ENCODE peak calls at places on chromosomes 4 and X, in ten cellular contexts. D is GM13976, O is fibroblast of pulmonary artery, M is MCF 10A, F is RWPE1, G is AG09319, W is AG10803, B is neural progenitor cell, T is astrocyte of the spinal cord, Q is OCI-LY7. E is an unnamed sample.

GRCh38 chr4:141807501-141807900 is 171.1 kb downstream of the IL15 start:
- DNase-seq in D (no peak), W (no peak), T (no peak), Q (no peak), G (no peak), M (peak), B (no peak), O (no peak), F (peak), E (no peak)

GRCh38 chr4:150119492-150119891 is 41.2 kb downstream of the DCLK2 start:
- DNase-seq in D (no peak), G (no peak), Q (no peak), T (peak), O (peak), F (peak), M (no peak), W (peak), B (no peak), E (no peak)

GRCh38 chrX:153495362-153495751 is 577 bp downstream of the BGN start:
- DNase-seq in O (peak), F (no peak), T (peak), G (no peak), W (no peak), D (no peak), B (no peak), M (peak), Q (no peak), E (no peak)

GRCh38 chrX:69079278-69079677 is 86.0 kb downstream of the PJA1 start:
- DNase-seq in T (no peak), O (no peak), B (no peak), W (no peak), G (no peak), Q (no peak), D (no peak), M (no peak), F (no peak), E (no peak)

GRCh38 chr4:101835121-101835904 is 44.8 kb downstream of the BANK1 start:
- DNase-seq in T (peak), W (peak), F (peak), Q (no peak), D (no peak), B (no peak), O (peak), M (peak), G (no peak), E (no peak)

GRCh38 chrX:151180400-151180799 is 4.0 kb downstream of the GPR50 start:
- DNase-seq in Q (no peak), B (no peak), F (no peak), M (no peak), W (no peak), T (no peak), D (no peak), G (no peak), O (no peak), E (no peak)

GRCh38 chr4:55545133-55545532 is 1.6 kb downstream of the CLOCK start:
- DNase-seq in B (peak), W (no peak), Q (no peak), G (no peak), D (no peak), O (peak), M (peak), T (peak), F (no peak), E (no peak)

GRCh38 chr4:144582975-144583374 is 63.0 kb upstream of the HHIP start:
- DNase-seq in B (no peak), G (no peak), T (peak), M (peak), Q (no peak), F (no peak), D (no peak), O (no peak), W (no peak), E (no peak)

GRCh38 chr4:52780206-52780605 is 29.0 kb upstream of the ERVMER34-1 start:
- DNase-seq in B (no peak), Q (no peak), D (no peak), M (peak), O (peak), F (no peak), T (peak), G (peak), W (peak), E (no peak)

GRCh38 chr4:4990857-4991540 is 28.3 kb downstream of the CYTL1 start:
- DNase-seq in W (peak), B (no peak), G (peak), T (peak), M (peak), F (peak), Q (no peak), D (no peak), O (peak), E (no peak)

GRCh38 chrX:103063918-103064434 is at the start of gene BEX1:
- DNase-seq in M (no peak), B (peak), T (peak), Q (no peak), D (no peak), G (no peak), W (peak), O (peak), F (peak), E (no peak)

GRCh38 chr4:140254656-140255299 is 100.8 kb upstream of the MAML3 start:
- DNase-seq in F (no peak), Q (no peak), D (no peak), M (no peak), T (no peak), G (no peak), W (peak), B (no peak), O (no peak), E (no peak)
- TF ChIP-seq CTCF in F (no peak), Q (no peak), D (no peak), M (no peak), T (no peak), G (no peak), W (no peak), B (no peak), O (no peak), E (no peak)

DNA sequence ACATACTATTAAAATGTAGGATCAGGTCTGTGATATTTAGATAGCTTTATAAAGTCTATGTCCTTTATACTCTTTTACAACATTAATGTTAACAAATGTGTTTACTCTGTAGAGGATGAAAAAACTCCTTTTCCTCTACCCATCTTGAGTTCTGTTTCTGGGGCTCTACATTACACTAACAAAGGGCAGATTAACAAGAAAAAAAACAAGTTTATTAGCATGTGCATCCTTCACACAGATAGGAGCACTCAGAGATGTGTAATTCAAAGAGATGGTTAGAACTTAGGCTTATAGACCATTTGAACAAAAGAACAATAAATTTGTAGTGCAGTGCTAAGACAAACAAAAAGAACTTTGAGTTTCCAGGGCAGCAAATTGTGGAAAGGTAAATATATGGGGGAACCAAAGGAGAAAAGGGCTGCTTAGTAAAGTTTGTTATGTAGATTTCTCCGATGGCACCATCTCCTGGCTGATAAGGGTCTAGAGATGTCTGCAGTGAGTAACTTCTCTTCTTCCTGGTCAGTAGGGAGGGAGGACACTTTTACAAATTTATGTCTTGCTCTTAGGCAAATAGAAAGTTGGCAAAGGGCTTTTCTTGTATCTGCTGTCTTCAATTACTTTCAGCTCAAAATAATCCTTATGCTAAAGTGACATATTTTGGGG is 1249.9 kb upstream of the TENM3 start:
- DNase-seq in T (no peak), Q (peak), F (no peak), M (no peak), B (no peak), G (no peak), D (no peak), O (no peak), W (no peak), E (no peak)
- TF ChIP-seq CTCF in T (no peak), Q (peak), F (no peak), M (no peak), B (no peak), G (no peak), D (no peak), O (no peak), W (no peak), E (no peak)

GRCh38 chr4:79044260-79044659 is 105.0 kb upstream of the PAQR3 start:
- DNase-seq in W (no peak), F (no peak), O (no peak), M (no peak), D (no peak), G (no peak), T (no peak), Q (no peak), B (no peak), E (no peak)

GRCh38 chr4:79046191-79046590 is 107.0 kb upstream of the PAQR3 start:
- DNase-seq in W (no peak), O (no peak), G (no peak), B (no peak), T (no peak), F (no peak), M (no peak), D (no peak), Q (no peak), E (no peak)

DNA sequence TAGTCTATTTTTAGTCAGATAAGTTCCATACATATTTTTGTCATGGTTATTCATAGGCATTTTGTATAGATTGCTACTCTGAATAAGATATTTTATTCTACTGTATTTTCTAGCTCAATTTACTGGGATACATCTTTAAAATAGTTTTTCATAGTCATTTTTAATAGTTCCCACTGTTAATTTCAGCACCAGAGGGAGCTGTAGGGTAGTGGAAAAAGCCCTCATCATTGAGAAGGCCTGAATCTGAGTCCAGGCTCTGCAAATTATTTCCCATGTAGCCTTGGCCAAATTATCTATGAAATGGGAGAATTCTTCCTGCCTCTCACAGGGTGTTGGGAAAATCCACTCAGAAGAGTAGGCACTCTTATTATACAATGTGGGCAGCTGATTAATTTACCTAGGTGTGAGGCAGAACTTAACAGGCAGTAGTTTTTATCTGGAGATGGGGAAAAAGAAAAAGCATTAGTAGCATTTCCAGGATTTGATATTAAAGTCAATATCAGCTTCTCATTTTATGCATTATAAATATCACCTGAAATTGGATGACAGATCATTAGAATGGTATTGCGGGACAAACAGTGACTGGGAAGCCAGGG is 102.9 kb upstream of the PAQR3 start:
- DNase-seq in O (peak), D (peak), B (peak), G (no peak), T (peak), W (peak), F (peak), Q (peak), M (peak), E (no peak)
- TF ChIP-seq CTCF in O (peak), D (peak), B (peak), G (peak), T (peak), W (peak), F (peak), Q (peak), M (peak), E (peak)

DNA sequence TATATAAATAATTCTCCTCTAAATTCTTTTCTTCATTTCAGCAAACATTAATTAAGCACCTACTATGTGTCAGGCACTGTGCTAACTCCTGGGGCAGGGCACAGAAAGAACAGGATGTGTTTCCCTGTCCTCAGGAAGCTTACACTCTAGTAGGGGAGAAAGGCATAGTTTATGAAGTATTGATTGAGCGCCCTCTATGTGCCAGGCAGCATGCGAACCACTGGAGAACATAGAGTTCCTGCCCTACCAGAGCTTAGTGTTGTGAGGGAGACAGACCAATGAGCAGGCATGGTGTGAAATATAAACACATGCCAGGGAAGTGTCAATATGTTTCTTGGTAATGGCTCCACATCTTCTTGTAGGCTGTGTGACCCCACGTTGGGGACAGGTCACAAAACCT is 3.7 kb downstream of the ADGRG4 start:
- DNase-seq in Q (no peak), O (no peak), T (no peak), W (no peak), D (no peak), M (no peak), B (no peak), F (no peak), G (no peak), E (no peak)
- TF ChIP-seq CTCF in Q (peak), O (no peak), T (no peak), W (no peak), D (no peak), M (no peak), B (no peak), F (no peak), G (no peak), E (no peak)

GRCh38 chrX:23908219-23909003 is 605 bp downstream of the CXorf58 start:
- DNase-seq in Q (peak), T (no peak), O (no peak), F (no peak), W (no peak), B (no peak), D (no peak), G (no peak), M (no peak), E (no peak)
- TF ChIP-seq CTCF in Q (peak), T (peak), O (peak), F (peak), W (peak), B (peak), D (peak), G (peak), M (no peak), E (no peak)

GRCh38 chrX:78199851-78200250 is 60.4 kb upstream of the TAF9B start:
- DNase-seq in B (peak), M (peak), O (peak), G (no peak), Q (peak), F (peak), W (peak), T (peak), D (peak), E (peak)
- TF ChIP-seq CTCF in B (peak), M (peak), O (peak), G (peak), Q (peak), F (no peak), W (peak), T (peak), D (no peak), E (peak)

GRCh38 chr4:56976878-56977320 is 507 bp downstream of the NOA1 start:
- DNase-seq in T (no peak), G (no peak), O (no peak), B (peak), F (peak), Q (peak), M (peak), D (peak), W (no peak), E (peak)
- TF ChIP-seq CTCF in T (no peak), G (peak), O (no peak), B (no peak), F (peak), Q (peak), M (no peak), D (peak), W (no peak), E (peak)

GRCh38 chr4:153522800-153523089 is 56.6 kb downstream of the TMEM131L start:
- DNase-seq in M (no peak), T (no peak), W (no peak), O (no peak), G (no peak), F (no peak), D (peak), B (no peak), Q (peak), E (peak)
- TF ChIP-seq CTCF in M (no peak), T (no peak), W (no peak), O (no peak), G (no peak), F (no peak), D (no peak), B (no peak), Q (no peak), E (no peak)